ENCODE peak calls at places on chromosomes 16 and 17, in eight cellular contexts. R, X, C, J, G, D, E and L are unnamed samples.

GRCh38 chr17:50917418-50917743 is 51.2 kb upstream of the TOB1 start:
- DNase-seq in G (no peak), C (no peak), R (no peak), E (no peak), X (no peak), D (no peak), J (no peak), L (no peak)

GRCh38 chr17:80878876-80879722 is 112.5 kb upstream of the CHMP6 start:
- DNase-seq in X (no peak), D (no peak), G (no peak), C (no peak), R (no peak), E (no peak), J (no peak), L (no peak)

GRCh38 chr17:74217036-74217725 is 3.8 kb downstream of the TTYH2 start:
- DNase-seq in D (no peak), J (no peak), X (no peak), E (no peak), C (no peak), G (no peak), R (no peak), L (no peak)

GRCh38 chr16:37511-37910 is 15.9 kb downstream of the POLR3K start:
- DNase-seq in J (no peak), R (no peak), G (no peak), D (no peak), E (peak; percentile 30), C (no peak), X (no peak), L (no peak)

GRCh38 chr16:317583-317982 is 34.6 kb downstream of the PDIA2 start:
- DNase-seq in E (no peak), X (no peak), R (no peak), J (no peak), D (no peak), G (no peak), C (no peak), L (no peak)

GRCh38 chr17:72008236-72008874 is 112.5 kb upstream of the SOX9 start:
- DNase-seq in X (peak; percentile 26), E (no peak), D (no peak), R (no peak), J (no peak), G (no peak), C (no peak), L (peak; percentile 8)

GRCh38 chr16:12573300-12573699 is 230.4 kb downstream of the CPPED1 start:
- DNase-seq in E (no peak), X (no peak), R (no peak), G (no peak), J (no peak), C (no peak), D (no peak), L (no peak)

GRCh38 chr16:53754938-53755910 is 51.3 kb downstream of the FTO start:
- DNase-seq in D (no peak), J (no peak), E (no peak), R (no peak), G (no peak), C (no peak), X (peak; percentile 75), L (peak; percentile 49)

GRCh38 chr17:50533185-50533584 is 650 bp downstream of the EPN3 start:
- DNase-seq in C (no peak), D (no peak), R (no peak), E (no peak), X (no peak), G (no peak), J (no peak), L (peak; percentile 26)

GRCh38 chr17:74235040-74235581 is 21.7 kb downstream of the TTYH2 start:
- DNase-seq in R (no peak), G (no peak), J (no peak), X (no peak), D (peak; percentile 35), C (no peak), E (no peak), L (no peak)

GRCh38 chr17:47192549-47192948 is 3.5 kb upstream of the CDC27 start:
- DNase-seq in G (no peak), R (no peak), C (no peak), E (no peak), J (no peak), X (no peak), D (no peak), L (no peak)

GRCh38 chr17:63698886-63699637 is 863 bp downstream of the LIMD2 start:
- DNase-seq in J (peak; percentile 74), D (no peak), X (peak; percentile 23), R (no peak), G (peak; percentile 78), C (no peak), E (no peak), L (no peak)

GRCh38 chr16:83356266-83356665 is 451.5 kb upstream of the HSBP1 start:
- DNase-seq in G (no peak), X (peak; percentile 77), D (no peak), J (no peak), E (no peak), C (no peak), R (peak; percentile 43), L (peak; percentile 63)

GRCh38 chr16:27232061-27232841 is 28.9 kb downstream of the KDM8 start:
- DNase-seq in D (no peak), X (no peak), J (peak; percentile 36), E (no peak), C (no peak), G (no peak), R (no peak), L (no peak)

GRCh38 chr16:69393898-69394849 is 8.4 kb upstream of the TERF2 start:
- DNase-seq in E (no peak), D (no peak), J (no peak), X (no peak), G (no peak), C (no peak), R (no peak), L (no peak)

GRCh38 chr17:42598905-42599304 is 10.3 kb downstream of the RETREG3 start:
- DNase-seq in C (no peak), E (no peak), R (no peak), G (no peak), J (no peak), X (peak; percentile 25), D (no peak), L (no peak)

GRCh38 chr17:40121191-40121885 is 433 bp upstream of the MSL1 start:
- DNase-seq in E (peak; percentile 87), G (no peak), R (no peak), D (no peak), C (no peak), J (no peak), X (peak; percentile 48), L (peak; percentile 38)

GRCh38 chr17:83144421-83145357 is 65.3 kb downstream of the METRNL start:
- DNase-seq in E (peak; percentile 85), G (no peak), D (no peak), R (peak; percentile 60), J (no peak), X (no peak), C (no peak), L (no peak)

GRCh38 chr16:86752582-86753175 is 174.3 kb downstream of the FOXL1 start:
- DNase-seq in J (no peak), R (no peak), X (no peak), E (no peak), D (no peak), C (no peak), G (no peak), L (no peak)

GRCh38 chr17:47700471-47701449 is 6.8 kb downstream of the TBKBP1 start:
- DNase-seq in R (no peak), J (no peak), X (no peak), E (no peak), G (peak; percentile 3), D (no peak), C (no peak), L (no peak)

GRCh38 chr16:23949630-23950290 is 114.0 kb downstream of the PRKCB start:
- DNase-seq in D (no peak), J (peak; percentile 24), E (peak; percentile 70), C (no peak), X (no peak), R (no peak), G (peak; percentile 26), L (no peak)

GRCh38 chr17:47982645-47983440 is 11.9 kb downstream of the CDK5RAP3 start:
- DNase-seq in E (no peak), R (no peak), X (no peak), G (no peak), J (no peak), C (no peak), D (no peak), L (no peak)

GRCh38 chr17:72351365-72351764 is 230.5 kb downstream of the SOX9 start:
- DNase-seq in X (no peak), D (no peak), C (no peak), G (no peak), R (no peak), J (no peak), E (no peak), L (no peak)

GRCh38 chr16:57479422-57480126 is 6.7 kb downstream of the DOK4 start:
- DNase-seq in E (no peak), D (peak; percentile 53), G (no peak), C (peak; percentile 45), R (peak; percentile 27), X (peak; percentile 65), J (no peak), L (peak; percentile 89)

GRCh38 chr16:56316545-56316944 is 108.8 kb downstream of the AMFR start:
- DNase-seq in R (no peak), D (no peak), G (no peak), X (no peak), J (no peak), E (no peak), C (no peak), L (no peak)

GRCh38 chr17:48603959-48604769 is 622 bp downstream of the HOXB6 start:
- DNase-seq in C (no peak), D (no peak), J (no peak), G (no peak), X (no peak), R (no peak), E (no peak), L (peak; percentile 76)

GRCh38 chr16:27772093-27772820 is 222.3 kb downstream of the KATNIP start:
- DNase-seq in X (no peak), J (no peak), C (no peak), D (no peak), E (no peak), G (no peak), R (no peak), L (no peak)

GRCh38 chr16:68070811-68071546 is 14.2 kb upstream of the NFATC3 start:
- DNase-seq in D (no peak), C (no peak), G (no peak), R (no peak), J (no peak), X (no peak), E (peak; percentile 62), L (no peak)

GRCh38 chr17:11853321-11854151 is 143.7 kb downstream of the ZNF18 start:
- DNase-seq in R (no peak), C (peak; percentile 17), J (no peak), G (no peak), D (no peak), X (no peak), E (no peak), L (no peak)